ENCODE peak calls at places on chromosomes 11 and 22, in five cellular contexts. M is naive thymus-derived CD8-positive, alpha-beta T cell; H is non-pigmented ciliary epithelial cell; U is neuronal stem cell; B is left colon. I is an unnamed sample.

GRCh38 chr22:47367993-47368945 is 605.8 kb downstream of the TBC1D22A start:
- DNase-seq in M (no peak), U (no peak), B (no peak), H (no peak), I (no peak)

GRCh38 chr11:10990637-10991036 is 132.8 kb upstream of the ZBED5 start:
- DNase-seq in H (no peak), B (no peak), U (no peak), M (no peak), I (no peak)

GRCh38 chr11:22359295-22359694 is 21.1 kb downstream of the SLC17A6 start:
- DNase-seq in M (no peak), B (no peak), H (no peak), U (no peak), I (no peak)

GRCh38 chr22:29377979-29378378 is 10.4 kb downstream of the AP1B1 start:
- DNase-seq in H (no peak), U (no peak), M (no peak), B (no peak), I (no peak)

GRCh38 chr22:33401291-33401690 is 343.1 kb upstream of the SYN3 start:
- DNase-seq in H (no peak), U (no peak), M (no peak), B (no peak), I (no peak)

GRCh38 chr11:8263769-8264410 is at the start of gene LMO1:
- DNase-seq in H (peak), B (peak), U (peak), M (peak), I (peak)

GRCh38 chr11:76166314-76166713 is 40.0 kb downstream of the WNT11 start:
- DNase-seq in H (no peak), M (no peak), U (no peak), B (no peak), I (no peak)

GRCh38 chr11:125375146-125375545 is 120.9 kb downstream of the FEZ1 start:
- DNase-seq in B (no peak), U (no peak), M (no peak), H (no peak), I (no peak)

GRCh38 chr11:117870176-117870952 is 6.1 kb downstream of the FXYD6 start:
- DNase-seq in H (no peak), U (no peak), B (no peak), M (no peak), I (no peak)

GRCh38 chr22:48393041-48393370 is 1434.7 kb downstream of the BRD1 start:
- DNase-seq in H (no peak), M (no peak), B (no peak), U (no peak), I (no peak)

GRCh38 chr11:64245401-64245796 is 1.3 kb downstream of the PPP1R14B start:
- DNase-seq in H (no peak), U (no peak), B (peak), M (no peak), I (peak)

GRCh38 chr11:126497581-126498109 is 142.2 kb downstream of the ST3GAL4 start:
- DNase-seq in H (no peak), B (no peak), M (no peak), U (no peak), I (no peak)

GRCh38 chr22:16845881-16846280 is 20.7 kb upstream of the XKR3 start:
- DNase-seq in B (no peak), H (no peak), M (no peak), U (no peak), I (no peak)

GRCh38 chr22:43176090-43176489 is 10.8 kb downstream of the TTLL12 start:
- DNase-seq in H (no peak), B (no peak), U (no peak), M (no peak), I (peak)

GRCh38 chr22:48746789-48747425 is 1080.8 kb downstream of the BRD1 start:
- DNase-seq in U (no peak), M (no peak), B (no peak), H (no peak), I (no peak)

GRCh38 chr11:34114471-34114870 is 9.0 kb downstream of the NAT10 start:
- DNase-seq in M (no peak), B (no peak), H (no peak), U (no peak), I (no peak)

GRCh38 chr22:22064580-22064979 is 82.0 kb upstream of the TOP3B start:
- DNase-seq in M (no peak), H (no peak), U (no peak), B (no peak), I (no peak)

GRCh38 chr11:69818243-69819108 is 740 bp downstream of the FGF3 start:
- DNase-seq in B (no peak), U (no peak), H (no peak), M (no peak), I (no peak)

GRCh38 chr11:128172046-128172878 is 415.1 kb downstream of the ETS1 start:
- DNase-seq in B (peak), U (peak), M (peak), H (no peak), I (peak)

GRCh38 chr22:21447694-21448402 is 19.3 kb upstream of the TMEM191C start:
- DNase-seq in H (no peak), U (no peak), B (peak), M (no peak), I (no peak)

GRCh38 chr22:45124176-45124857 is 39.4 kb upstream of the NUP50 start:
- DNase-seq in B (no peak), M (no peak), H (no peak), U (no peak), I (no peak)

GRCh38 chr11:20103281-20103680 is 57.0 kb downstream of the DBX1 start:
- DNase-seq in M (no peak), H (no peak), B (no peak), U (no peak), I (no peak)

GRCh38 chr11:69654660-69655478 is 13.9 kb downstream of the CCND1 start:
- DNase-seq in H (no peak), U (no peak), B (no peak), M (no peak), I (no peak)

GRCh38 chr22:50406416-50407170 is 63.5 kb downstream of the PPP6R2 start:
- DNase-seq in M (no peak), H (no peak), U (no peak), B (no peak), I (no peak)

GRCh38 chr22:32887293-32887692 is 85.8 kb downstream of the TIMP3 start:
- DNase-seq in U (no peak), M (no peak), H (no peak), B (no peak), I (no peak)

GRCh38 chr11:125464266-125464662 is 31.8 kb downstream of the FEZ1 start:
- DNase-seq in M (no peak), H (no peak), U (no peak), B (no peak), I (no peak)

GRCh38 chr11:45056529-45056928 is 89.9 kb upstream of the PRDM11 start:
- DNase-seq in M (no peak), B (no peak), H (no peak), U (peak), I (no peak)

GRCh38 chr22:48758021-48758561 is 1069.6 kb downstream of the BRD1 start:
- DNase-seq in H (no peak), M (no peak), U (no peak), B (no peak), I (no peak)

GRCh38 chr11:1834791-1835670 is at the start of gene SYT8:
- DNase-seq in B (peak), M (no peak), H (no peak), U (no peak), I (no peak)

GRCh38 chr22:21754523-21755128 is 19.0 kb upstream of the YPEL1 start:
- DNase-seq in M (no peak), B (peak), U (no peak), H (no peak), I (no peak)

GRCh38 chr22:21646608-21647590 is 4.8 kb downstream of the SDF2L1 start:
- DNase-seq in U (peak), B (peak), M (peak), H (no peak), I (peak)

GRCh38 chr11:3073029-3073435 is 15.8 kb upstream of the CARS1 start:
- DNase-seq in M (no peak), H (peak), U (no peak), B (no peak), I (no peak)

GRCh38 chr11:47108214-47108613 is 68.5 kb downstream of the ARFGAP2 start:
- DNase-seq in M (no peak), H (no peak), U (no peak), B (peak), I (no peak)

GRCh38 chr11:2652362-2652761 is 47.4 kb downstream of the KCNQ1OT1 start:
- DNase-seq in M (no peak), B (no peak), U (no peak), H (no peak), I (no peak)

GRCh38 chr11:26992031-26992541 is 1.8 kb upstream of the FIBIN start:
- DNase-seq in U (no peak), H (peak), M (no peak), B (no peak), I (no peak)

GRCh38 chr11:69524291-69524882 is 42.9 kb downstream of the LINC01488 start:
- DNase-seq in B (no peak), U (no peak), M (no peak), H (no peak), I (no peak)

GRCh38 chr11:12925520-12925919 is 83.6 kb upstream of the RASSF10 start:
- DNase-seq in U (no peak), M (no peak), H (no peak), B (no peak), I (no peak)

GRCh38 chr11:114259124-114259526 is 37.1 kb upstream of the NNMT start:
- DNase-seq in U (no peak), H (no peak), B (no peak), M (no peak), I (no peak)

GRCh38 chr11:122095950-122096942 is 19.8 kb downstream of the BLID start:
- DNase-seq in U (no peak), H (peak), M (no peak), B (no peak), I (no peak)

I was measured in immature natural killer cell.